ENCODE peak calls at places on chromosomes 11 and 22, in ten cellular contexts. E, G, W, M, Z, X, V, K, O and H are unnamed samples.

GRCh38 chr11:115941481-115941993 is 437.3 kb upstream of the CADM1 start:
- DNase-seq in K (no peak), X (peak), M (no peak), G (no peak), V (peak), E (no peak), W (no peak), O (peak), Z (peak), H (no peak)

GRCh38 chr11:22454461-22454860 is 116.3 kb downstream of the SLC17A6 start:
- DNase-seq in K (no peak), W (no peak), Z (no peak), M (no peak), G (peak), X (no peak), E (no peak), O (no peak), V (no peak), H (no peak)

GRCh38 chr22:41910050-41910598 is 4.8 kb downstream of the SHISA8 start:
- DNase-seq in M (no peak), G (no peak), W (no peak), E (no peak), X (no peak), K (no peak), O (no peak), Z (no peak), V (no peak), H (no peak)

GRCh38 chr22:46085831-46086576 is 64.3 kb upstream of the PPARA start:
- DNase-seq in G (no peak), E (no peak), V (peak), O (peak), K (peak), Z (peak), M (no peak), W (peak), X (peak), H (peak)

GRCh38 chr22:43895986-43896645 is 4.3 kb upstream of the PNPLA5 start:
- DNase-seq in M (no peak), X (no peak), O (no peak), K (no peak), V (no peak), W (no peak), E (no peak), Z (no peak), G (no peak), H (no peak)

GRCh38 chr22:20430641-20431519 is 6.7 kb downstream of the SCARF2 start:
- DNase-seq in O (peak), Z (no peak), W (no peak), G (peak), M (peak), K (peak), V (no peak), X (no peak), E (no peak), H (peak)

GRCh38 chr11:131253142-131253884 is 117.1 kb upstream of the NTM start:
- DNase-seq in W (no peak), G (peak), K (no peak), X (no peak), Z (no peak), V (peak), E (no peak), O (no peak), M (no peak), H (no peak)

GRCh38 chr22:38032681-38033521 is 24.3 kb upstream of the PICK1 start:
- DNase-seq in E (no peak), K (peak), M (no peak), O (no peak), X (no peak), Z (peak), V (peak), W (peak), G (no peak), H (no peak)

GRCh38 chr11:2558402-2558801 is 113.6 kb downstream of the KCNQ1 start:
- DNase-seq in K (peak), M (no peak), X (no peak), W (no peak), O (no peak), Z (no peak), E (no peak), V (no peak), G (no peak), H (no peak)

GRCh38 chr11:1936781-1937615 is 10.1 kb upstream of the MRPL23 start:
- DNase-seq in O (no peak), V (no peak), K (peak), W (no peak), G (no peak), M (no peak), E (no peak), X (no peak), Z (no peak), H (no peak)

GRCh38 chr22:37213941-37214340 is 1.7 kb upstream of the SSTR3 start:
- DNase-seq in V (no peak), O (no peak), W (no peak), X (no peak), E (no peak), G (peak), K (no peak), M (no peak), Z (no peak), H (no peak)

GRCh38 chr11:130846606-130847005 is 69.7 kb downstream of the SNX19 start:
- DNase-seq in G (no peak), E (no peak), Z (no peak), K (no peak), V (no peak), O (no peak), M (no peak), W (no peak), X (no peak), H (no peak)

GRCh38 chr11:134999490-135000066 is 587.5 kb upstream of the B3GAT1 start:
- DNase-seq in W (no peak), Z (no peak), X (no peak), O (no peak), E (no peak), G (no peak), V (no peak), M (no peak), K (no peak), H (no peak)